ENCODE peak calls at places on chromosomes 2 and 18, in five cellular contexts. V is lower lobe of right lung; L is activated CD4-positive, alpha-beta T cell treated with anti-CD3 and anti-CD28 coated beads, Interleukin-2, amount 50 U/mL, for 24 hours; E is right cardiac atrium; Y is stimulated activated CD8-positive, alpha-beta memory T cell treated with anti-CD3 and anti-CD28 coated beads, Interleukin-7, amount 100 ng/mL, for 24 hours. X is an unnamed sample.
A peak's percentile ranks its signal among the peaks of the same experiment; 100 is the strongest.

GRCh38 chr2:20424300-20425290 is 22.3 kb upstream of the RHOB start:
- DNase-seq in V (peak; percentile 71), E (peak; percentile 34), L (no peak), Y (no peak), X (no peak)

GRCh38 chr18:43665239-43665788 is 388.0 kb upstream of the SYT4 start:
- DNase-seq in Y (no peak), E (no peak), V (no peak), L (no peak), X (no peak)

GRCh38 chr2:148342091-148342490 is 302.5 kb upstream of the EPC2 start:
- DNase-seq in V (no peak), L (no peak), E (no peak), Y (no peak), X (no peak)

GRCh38 chr2:23585218-23585945 is 200.4 kb downstream of the KLHL29 start:
- DNase-seq in V (peak; percentile 26), E (no peak), L (no peak), Y (no peak), X (no peak)

GRCh38 chr2:8169443-8169842 is 512.4 kb upstream of the ID2 start:
- DNase-seq in V (no peak), L (no peak), Y (no peak), E (no peak), X (no peak)

GRCh38 chr2:116467243-116467642 is 1347.2 kb upstream of the DDX18 start:
- DNase-seq in E (no peak), Y (no peak), V (no peak), L (no peak), X (no peak)

GRCh38 chr2:98444436-98445166 is at the start of gene INPP4A:
- DNase-seq in E (peak; percentile 77), Y (no peak), L (peak; percentile 70), V (peak; percentile 85), X (peak; percentile 37)

GRCh38 chr2:70608373-70608772 is 54.7 kb upstream of the TGFA start:
- DNase-seq in Y (no peak), L (no peak), E (no peak), V (no peak), X (no peak)

GRCh38 chr2:132815522-132815921 is 145.5 kb upstream of the LYPD1 start:
- DNase-seq in Y (no peak), E (no peak), L (no peak), V (no peak), X (no peak)

GRCh38 chr2:58604096-58604495 is 363.0 kb upstream of the FANCL start:
- DNase-seq in L (no peak), Y (no peak), V (no peak), E (no peak), X (no peak)

GRCh38 chr18:48607049-48607984 is 68.5 kb downstream of the CTIF start:
- DNase-seq in E (peak; percentile 44), V (no peak), Y (no peak), L (no peak), X (no peak)

GRCh38 chr2:206700141-206700540 is 18.1 kb downstream of the DYTN start:
- DNase-seq in L (no peak), E (no peak), Y (no peak), V (no peak), X (no peak)

GRCh38 chr2:239793851-239794250 is 231.3 kb downstream of the NDUFA10 start:
- DNase-seq in L (no peak), V (no peak), E (no peak), Y (no peak), X (no peak)

GRCh38 chr2:101040761-101041160 is 38.7 kb downstream of the RPL31 start:
- DNase-seq in E (no peak), V (no peak), Y (no peak), L (no peak), X (no peak)

GRCh38 chr2:119387381-119388129 is 20.8 kb downstream of the DBI start:
- DNase-seq in L (no peak), Y (no peak), V (peak; percentile 88), E (peak; percentile 71), X (no peak)

GRCh38 chr2:33250417-33251029 is 225.9 kb upstream of the RASGRP3 start:
- DNase-seq in L (no peak), E (no peak), V (no peak), Y (no peak), X (no peak)